ENCODE peak calls at places on chromosomes 4 and X, in five cellular contexts. N is right lobe of liver, Q is SK-N-SH, Z is upper lobe of left lung, M is GM06990. J is an unnamed sample. For H3K27me3, the result is how much of the 10 kb centered on the place peaks cover.

GRCh38 chr4:41038304-41038703 is 176.0 kb downstream of the APBB2 start:
- DNase-seq in N (no peak), M (no peak), Q (peak), Z (no peak), J (no peak)

GRCh38 chr4:177938226-177938625 is 496.0 kb upstream of the AGA start:
- DNase-seq in Z (no peak), N (no peak), Q (no peak), M (no peak), J (no peak)

GRCh38 chrX:154317391-154318000 is 21.9 kb downstream of the TKTL1 start:
- DNase-seq in Q (peak), N (no peak), M (no peak), Z (no peak), J (no peak)

GRCh38 chr4:173247316-173247715 is 78.7 kb downstream of the GALNT7 start:
- DNase-seq in Q (no peak), N (no peak), M (no peak), Z (no peak), J (no peak)

GRCh38 chr4:52586069-52586468 is 73.0 kb downstream of the USP46 start:
- DNase-seq in Q (no peak), M (no peak), N (no peak), Z (no peak), J (no peak)

GRCh38 chr4:39495446-39496208 is 31.6 kb downstream of the UGDH start:
- DNase-seq in Q (no peak), N (no peak), M (no peak), Z (no peak), J (no peak)

GRCh38 chrX:154980330-154981115 is 42.0 kb downstream of the F8 start:
- DNase-seq in M (no peak), Z (peak), Q (peak), N (peak), J (peak)

GRCh38 chr4:81142744-81143143 is 72.3 kb downstream of the PRKG2 start:
- DNase-seq in M (no peak), Q (no peak), Z (no peak), N (no peak), J (no peak)

GRCh38 chrX:115260330-115260729 is 26.4 kb upstream of the LRCH2 start:
- DNase-seq in Z (no peak), Q (no peak), N (no peak), M (peak), J (no peak)

GRCh38 chr4:165294907-165295306 is 32.6 kb upstream of the MSMO1 start:
- DNase-seq in Z (peak), M (peak), Q (no peak), N (no peak), J (no peak)

GRCh38 chr4:108483077-108483476 is 137.3 kb upstream of the RPL34 start:
- DNase-seq in N (no peak), M (no peak), Q (no peak), Z (no peak), J (no peak)

GRCh38 chr4:125703443-125703842 is 388.7 kb downstream of the FAT4 start:
- DNase-seq in Q (no peak), M (no peak), N (no peak), Z (no peak), J (no peak)

GRCh38 chrX:107348051-107348450 is 101.4 kb upstream of the FRMPD3 start:
- DNase-seq in N (no peak), Q (no peak), Z (no peak), M (no peak), J (no peak)

GRCh38 chr4:159222158-159222557 is 119.3 kb downstream of the RAPGEF2 start:
- DNase-seq in N (no peak), M (no peak), Z (no peak), Q (no peak), J (no peak)

GRCh38 chr4:104532677-104533076 is 38.0 kb upstream of the CXXC4 start:
- DNase-seq in M (no peak), Q (no peak), Z (no peak), N (no peak), J (no peak)

GRCh38 chrX:103248553-103248952 is 6.4 kb downstream of the TCEAL8 start:
- DNase-seq in N (no peak), Z (no peak), Q (peak), M (no peak), J (no peak)

GRCh38 chr4:6829077-6829476 is 46.5 kb downstream of the KIAA0232 start:
- DNase-seq in M (no peak), N (no peak), Q (no peak), Z (no peak), J (no peak)

GRCh38 chrX:57952320-57952678 is 42.0 kb upstream of the ZXDA start:
- DNase-seq in Z (no peak), N (no peak), M (no peak), Q (no peak), J (no peak)

GRCh38 chrX:48956728-48957414 is 536 bp downstream of the OTUD5 start:
- DNase-seq in Q (no peak), M (peak), Z (no peak), N (no peak), J (peak)

GRCh38 chrX:57294961-57295360 is 8.5 kb downstream of the FAAH2 start:
- DNase-seq in N (no peak), M (no peak), Z (no peak), Q (no peak), J (no peak)

GRCh38 chrX:154046262-154046771 is 26.6 kb upstream of the IRAK1 start:
- DNase-seq in N (no peak), Z (no peak), M (no peak), Q (no peak), J (no peak)

GRCh38 chr4:117134386-117134785 is 49.0 kb upstream of the TRAM1L1 start:
- DNase-seq in Z (no peak), M (no peak), N (no peak), Q (peak), J (no peak)

GRCh38 chrX:30283456-30284200 is 25.6 kb downstream of the NR0B1 start:
- DNase-seq in M (no peak), N (no peak), Z (no peak), Q (no peak), J (no peak)

GRCh38 chr4:182140547-182140946 is 102.7 kb upstream of the TENM3 start:
- DNase-seq in Q (no peak), M (no peak), N (no peak), Z (no peak), J (no peak)

GRCh38 chr4:182143086-182143821 is 99.9 kb upstream of the TENM3 start:
- DNase-seq in Z (no peak), N (no peak), M (peak), Q (no peak), J (no peak)

GRCh38 chr4:182142146-182143085 is 100.8 kb upstream of the TENM3 start:
- DNase-seq in Q (no peak), Z (no peak), N (no peak), M (peak), J (no peak)

GRCh38 chr4:182141046-182141445 is 102.2 kb upstream of the TENM3 start:
- DNase-seq in N (no peak), Z (no peak), Q (no peak), M (peak), J (no peak)

GRCh38 chr4:182141623-182142022 is 101.6 kb upstream of the TENM3 start:
- DNase-seq in M (no peak), N (no peak), Q (no peak), Z (no peak), J (no peak)
- H3K27me3 ChIP-seq in M (under half), N (under half), Q (under half), Z (under half), J (under half)

GRCh38 chr4:8597319-8597718 is 4.8 kb downstream of the CPZ start:
- DNase-seq in N (no peak), Q (peak), Z (no peak), M (no peak), J (no peak)
- H3K27me3 ChIP-seq in N (under half), Q (under half), Z (under half), M (under half), J (under half)

DNA sequence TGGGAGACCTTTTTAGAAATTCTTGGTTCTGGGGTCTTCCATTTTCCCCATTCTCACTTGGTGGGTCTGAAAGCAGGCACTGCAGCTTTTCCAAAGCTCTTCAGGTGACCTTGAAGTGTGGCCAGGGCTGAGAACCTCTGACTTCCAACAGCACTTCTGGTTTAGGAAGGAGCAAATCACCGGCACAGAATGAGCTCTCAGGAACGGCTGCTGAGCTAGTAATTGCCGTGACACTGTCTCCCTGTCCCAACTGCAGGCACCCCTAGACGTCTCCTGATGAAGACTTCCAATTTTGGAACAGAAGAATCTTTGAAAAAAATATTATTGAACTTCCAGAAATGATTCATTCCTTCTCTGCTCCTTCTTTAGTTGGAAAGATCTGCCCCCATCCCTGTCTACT is 31.3 kb downstream of the CD38 start:
- DNase-seq in N (no peak), Q (no peak), M (no peak), Z (no peak), J (no peak)
- H3K27me3 ChIP-seq in N (under half), Q (under half), M (under half), Z (under half), J (under half)

GRCh38 chrX:627510-627964 is 3.1 kb upstream of the SHOX start:
- DNase-seq in M (no peak), Z (no peak), Q (no peak), N (peak), J (no peak)

GRCh38 chrX:623268-623598 is 7.4 kb upstream of the SHOX start:
- DNase-seq in Z (no peak), Q (no peak), N (no peak), M (no peak), J (no peak)

GRCh38 chrX:623599-624323 is 6.8 kb upstream of the SHOX start:
- DNase-seq in M (no peak), Q (no peak), Z (no peak), N (peak), J (no peak)

GRCh38 chrX:626745-627509 is 3.7 kb upstream of the SHOX start:
- DNase-seq in Z (no peak), M (no peak), N (no peak), Q (no peak), J (no peak)

DNA sequence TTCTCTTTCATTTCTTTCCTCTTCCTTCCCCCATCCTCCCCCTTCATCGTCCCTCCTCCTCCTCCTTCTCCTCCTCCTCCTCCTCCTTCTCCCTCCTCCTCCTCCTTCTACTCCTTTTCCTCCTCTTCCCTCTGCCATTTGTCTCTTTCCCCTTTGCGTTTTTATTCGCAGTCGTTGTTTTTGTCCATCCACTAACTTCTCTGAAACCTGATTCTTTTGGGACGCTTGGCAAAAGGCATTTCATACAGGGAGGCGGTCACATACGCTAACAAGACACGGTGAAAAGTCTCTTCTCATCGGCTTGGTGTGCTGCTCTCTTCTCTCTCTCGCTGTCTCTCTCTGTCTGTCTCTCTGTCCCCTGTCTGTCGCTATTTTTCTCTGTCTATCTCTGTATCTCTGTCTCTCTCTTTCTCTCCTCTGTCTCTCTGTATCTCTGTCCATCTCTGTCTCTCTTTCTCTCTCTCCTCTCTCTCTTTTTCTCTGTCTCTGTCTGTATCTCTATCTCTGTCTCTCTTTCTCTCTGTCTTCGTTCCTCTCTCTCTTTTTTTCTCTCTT is 5.4 kb upstream of the SHOX start:
- DNase-seq in Z (no peak), N (no peak), M (no peak), Q (no peak), J (no peak)
- H3K27me3 ChIP-seq in Z (under half), N (under half), M (under half), Q (under half), J (under half)

GRCh38 chr4:3800351-3800750 is 34.2 kb downstream of the ADRA2C start:
- DNase-seq in M (no peak), N (no peak), Q (no peak), Z (no peak), J (no peak)
- H3K27me3 ChIP-seq in M (under half), N (under half), Q (under half), Z (under half), J (under half)

GRCh38 chrX:106038625-106039024 is at the start of gene SERPINA7:
- DNase-seq in M (no peak), Z (no peak), N (peak), Q (no peak), J (no peak)

GRCh38 chrX:106039920-106040319 is 1.4 kb upstream of the SERPINA7 start:
- DNase-seq in Z (no peak), Q (no peak), M (no peak), N (peak), J (no peak)

GRCh38 chrX:106036716-106037115 is 1.8 kb downstream of the SERPINA7 start:
- DNase-seq in M (no peak), N (no peak), Q (no peak), Z (no peak), J (no peak)

GRCh38 chrX:106037835-106038473 is 573 bp downstream of the SERPINA7 start:
- DNase-seq in Z (no peak), Q (no peak), M (no peak), N (no peak), J (no peak)

DNA sequence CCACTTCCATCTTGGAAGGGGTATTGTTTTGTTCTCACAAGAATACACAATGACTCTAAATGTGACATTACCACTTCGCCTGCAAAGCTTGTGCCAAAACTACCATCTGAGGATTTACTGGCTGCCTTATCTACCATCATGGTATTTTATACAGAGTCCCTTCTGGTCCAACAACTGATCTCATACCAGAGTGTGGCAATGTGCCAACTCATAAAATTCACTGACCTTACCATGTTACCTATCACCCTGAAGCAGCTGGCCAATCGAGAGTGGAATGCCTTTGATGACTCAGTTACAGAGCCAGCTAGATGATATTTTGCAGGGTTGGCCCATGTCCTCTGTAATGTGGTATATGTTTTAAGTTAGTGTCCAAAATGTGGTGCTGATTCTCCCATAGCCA is 3.8 kb upstream of the SERPINA7 start:
- DNase-seq in N (no peak), M (no peak), Q (no peak), Z (no peak), J (no peak)
- H3K27me3 ChIP-seq in N (under half), M (under half), Q (under half), Z (under half), J (under half)

J was measured in effector memory CD4-positive, alpha-beta T cell.